ENCODE peak calls at places on chromosomes 6 and 20, in four cellular contexts. J, S, Y and T are unnamed samples.

GRCh38 chr6:89843070-89843469 is 13.4 kb downstream of the CASP8AP2 start:
- DNase-seq in S (no peak), J (no peak), Y (peak), T (no peak)

GRCh38 chr6:123017313-123017712 is 21.3 kb downstream of the CLVS2 start:
- DNase-seq in Y (no peak), J (no peak), S (no peak), T (no peak)

GRCh38 chr6:105600342-105601293 is 197.7 kb upstream of the PREP start:
- DNase-seq in Y (peak), J (no peak), S (no peak), T (no peak)

GRCh38 chr20:5586720-5587119 is 163.5 kb upstream of the SHLD1 start:
- DNase-seq in Y (no peak), J (no peak), S (no peak), T (no peak)

GRCh38 chr6:81895511-81896185 is 143.2 kb upstream of the TENT5A start:
- DNase-seq in Y (peak), S (no peak), J (no peak), T (no peak)

GRCh38 chr6:15508363-15509330 is 154.2 kb downstream of the DTNBP1 start:
- DNase-seq in S (no peak), Y (no peak), J (no peak), T (no peak)

GRCh38 chr6:25006565-25007001 is 70.8 kb upstream of the RIPOR2 start:
- DNase-seq in J (no peak), Y (peak), S (no peak), T (no peak)

GRCh38 chr6:136421537-136422158 is 128.6 kb downstream of the MAP7 start:
- DNase-seq in Y (no peak), S (no peak), J (no peak), T (no peak)

GRCh38 chr6:165557674-165558073 is 105.4 kb downstream of the PDE10A start:
- DNase-seq in S (no peak), Y (no peak), J (no peak), T (no peak)

GRCh38 chr6:109001554-109001953 is 93.1 kb downstream of the SESN1 start:
- DNase-seq in J (no peak), Y (no peak), S (no peak), T (no peak)

GRCh38 chr6:10381133-10381829 is 33.6 kb downstream of the TFAP2A start:
- DNase-seq in J (peak), Y (no peak), S (no peak), T (no peak)

GRCh38 chr6:6712258-6712978 is 123.9 kb downstream of the LY86 start:
- DNase-seq in Y (peak), S (no peak), J (no peak), T (no peak)

GRCh38 chr20:58042626-58043025 is 185.8 kb downstream of the ANKRD60 start:
- DNase-seq in J (no peak), Y (no peak), S (no peak), T (no peak)

GRCh38 chr6:124436803-124437202 is 525.4 kb upstream of the RNF217 start:
- DNase-seq in Y (no peak), S (no peak), J (no peak), T (no peak)

GRCh38 chr6:47700051-47700450 is 1.7 kb downstream of the ADGRF4 start:
- DNase-seq in S (no peak), Y (peak), J (no peak), T (no peak)

GRCh38 chr6:136403166-136403980 is 113.7 kb upstream of the BCLAF1 start:
- DNase-seq in J (no peak), Y (peak), S (no peak), T (no peak)

GRCh38 chr6:129844118-129844891 is 16.8 kb downstream of the TMEM244 start:
- DNase-seq in J (no peak), S (no peak), Y (peak), T (no peak)

GRCh38 chr6:136113736-136114173 is 136.4 kb downstream of the MTFR2 start:
- DNase-seq in Y (peak), S (no peak), J (no peak), T (peak)

GRCh38 chr20:56625837-56626236 is 3.3 kb upstream of the TFAP2C start:
- DNase-seq in S (no peak), Y (no peak), J (no peak), T (no peak)

DNA sequence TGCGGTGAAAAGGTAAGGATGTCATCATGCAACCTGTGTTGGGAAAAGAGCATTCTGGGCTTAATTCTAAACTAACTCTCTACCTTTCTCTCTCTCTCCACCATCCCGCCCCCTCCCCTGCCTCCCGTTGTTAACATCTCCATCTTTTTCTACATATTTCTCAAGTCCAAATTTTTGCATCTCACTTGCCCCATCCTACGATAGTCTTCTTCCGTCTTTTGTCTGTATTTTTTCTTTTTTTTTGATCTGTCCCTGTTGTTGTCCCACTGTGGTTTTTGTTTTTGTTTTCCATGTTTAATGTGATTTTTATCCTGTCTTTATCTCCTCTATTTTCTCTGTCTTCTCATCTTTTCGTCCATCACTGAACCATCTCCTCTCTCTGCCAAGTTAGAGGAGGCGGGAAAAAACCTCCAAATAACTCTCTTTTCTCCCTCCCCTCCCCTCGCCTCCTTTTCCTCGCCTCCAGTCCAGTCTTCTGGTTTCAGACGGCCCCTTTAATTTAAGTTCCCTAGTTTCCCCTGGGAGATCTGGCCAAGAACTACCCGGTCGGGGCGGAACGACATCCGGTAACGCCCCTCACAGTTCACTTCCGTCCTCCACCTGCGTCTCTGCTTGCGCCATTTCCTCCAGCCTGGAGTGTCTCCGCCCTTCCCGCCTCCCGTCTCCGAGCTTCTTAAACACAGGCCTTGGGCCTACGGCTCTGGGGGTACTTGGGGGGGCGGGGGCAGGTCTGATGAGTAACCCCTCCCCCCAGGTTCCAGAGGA is at the start of gene NFKBIL1:
- DNase-seq in J (peak), S (peak), Y (peak), T (peak)
- TF ChIP-seq CTCF in J (no peak), S (no peak), Y (no peak), T (no peak)

GRCh38 chr6:1314617-1315016 is 2.7 kb downstream of the FOXQ1 start:
- DNase-seq in S (no peak), J (no peak), Y (no peak), T (no peak)
- TF ChIP-seq CTCF in S (no peak), J (no peak), Y (no peak), T (no peak)

GRCh38 chr6:44052419-44053011 is 74.7 kb downstream of the MRPL14 start:
- DNase-seq in Y (peak), S (no peak), J (no peak), T (no peak)
- TF ChIP-seq CTCF in Y (peak), S (no peak), J (no peak), T (no peak)

GRCh38 chr20:11755071-11755881 is 162.4 kb upstream of the BTBD3 start:
- DNase-seq in S (no peak), Y (no peak), J (no peak), T (no peak)
- TF ChIP-seq CTCF in S (no peak), Y (no peak), J (no peak), T (no peak)

DNA sequence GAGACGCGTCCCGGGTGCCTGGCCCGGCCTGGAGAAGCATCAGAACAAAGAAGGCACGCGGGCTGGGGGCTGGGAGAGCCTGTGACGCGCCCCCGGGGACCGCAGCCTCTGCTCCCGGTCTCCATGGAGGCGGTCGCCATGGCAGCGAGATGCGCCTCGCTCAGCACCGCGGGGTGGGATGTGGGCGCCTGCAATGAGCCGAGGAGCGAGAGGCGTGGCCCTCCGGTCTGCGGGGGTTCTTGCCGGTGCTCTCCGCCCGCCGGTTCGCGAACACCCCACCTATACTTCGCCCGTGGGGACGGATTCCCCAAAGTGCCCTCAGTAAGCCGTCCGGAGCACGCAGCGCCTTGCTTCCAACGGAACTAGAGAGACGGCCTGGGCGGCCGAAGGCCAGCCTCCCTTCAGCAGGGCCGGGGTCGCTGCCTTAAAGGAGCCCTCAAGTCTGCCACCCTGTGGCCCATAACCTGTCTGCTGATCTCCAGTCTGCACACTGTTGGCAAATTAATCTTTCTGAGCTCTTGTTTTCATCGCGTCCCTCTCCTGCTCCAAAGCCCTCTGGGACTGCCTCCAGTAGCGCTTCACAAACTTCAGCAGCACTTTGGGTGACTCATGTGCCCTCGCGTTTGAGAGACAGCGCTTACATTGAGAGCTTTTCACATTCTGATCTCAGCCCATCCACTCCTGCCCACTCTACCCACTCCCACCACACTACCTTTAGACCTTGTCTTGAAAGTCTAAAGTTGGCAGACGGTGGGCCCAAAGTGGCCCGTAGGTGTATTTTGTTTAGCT is 983 bp upstream of the ADISSP start:
- DNase-seq in Y (peak), S (peak), J (peak), T (peak)
- TF ChIP-seq CTCF in Y (peak), S (no peak), J (peak), T (peak)

GRCh38 chr6:33583591-33584155 is 3.6 kb upstream of the BAK1 start:
- DNase-seq in Y (no peak), S (peak), J (no peak), T (no peak)
- TF ChIP-seq CTCF in Y (peak), S (no peak), J (no peak), T (peak)

GRCh38 chr20:23265226-23265625 is 85.4 kb upstream of the NXT1 start:
- DNase-seq in Y (peak), J (no peak), S (no peak), T (no peak)
- TF ChIP-seq CTCF in Y (no peak), J (no peak), S (no peak), T (no peak)

GRCh38 chr20:18304618-18305017 is 16.3 kb downstream of the ZNF133 start:
- DNase-seq in Y (no peak), J (no peak), S (no peak), T (no peak)
- TF ChIP-seq CTCF in Y (peak), J (no peak), S (no peak), T (peak)

DNA sequence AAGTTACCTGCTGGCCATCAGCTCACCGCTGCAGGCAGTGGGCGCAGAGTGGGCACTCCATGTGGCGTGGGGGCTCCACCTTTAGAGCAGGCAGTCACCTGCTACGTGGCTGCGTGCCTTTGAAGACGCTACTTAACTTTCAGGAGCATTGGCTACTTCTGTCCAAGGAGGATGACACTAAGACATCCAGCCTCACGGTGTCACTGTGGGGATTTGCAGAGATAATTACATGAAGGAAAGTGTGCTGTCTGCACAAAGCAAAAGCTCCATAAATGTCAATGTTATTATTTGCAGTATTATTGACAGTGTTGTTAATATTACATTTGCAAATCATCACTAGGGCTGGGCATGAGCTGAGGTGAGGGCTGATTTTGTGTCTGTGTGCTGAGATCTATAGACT is 166.0 kb upstream of the SYNDIG1 start:
- DNase-seq in J (peak), S (no peak), Y (no peak), T (no peak)
- TF ChIP-seq CTCF in J (no peak), S (no peak), Y (no peak), T (no peak)

GRCh38 chr6:169751242-169752073 is at the start of the genes DYNLT2 and ERMARD:
- DNase-seq in Y (peak), S (peak), J (peak), T (peak)
- TF ChIP-seq CTCF in Y (no peak), S (no peak), J (peak), T (peak)